ENCODE peak calls at places on chromosome 14, in ten cellular contexts. N is GM12878; U is NB4; G is CD8-positive, alpha-beta T cell; M is astrocyte; P is esophagus squamous epithelium; S is spleen; Q is natural killer cell; I is PC-9; C is RWPE1. A is an unnamed sample.

GRCh38 chr14:103312006-103312635 is 21.9 kb upstream of the EIF5 start:
- DNase-seq in Q (no peak), C (no peak), N (no peak), U (no peak), I (no peak), P (no peak), G (no peak), M (no peak), S (peak; percentile 63), A (no peak)

GRCh38 chr14:44497148-44497547 is 9.9 kb downstream of the FSCB start:
- DNase-seq in P (no peak), G (no peak), I (no peak), S (no peak), U (no peak), C (no peak), Q (no peak), M (no peak), N (no peak), A (no peak)

GRCh38 chr14:80850197-80850814 is 91.2 kb downstream of the CEP128 start:
- DNase-seq in M (peak; percentile 25), N (no peak), C (peak; percentile 15), P (no peak), U (peak; percentile 44), Q (no peak), S (no peak), G (no peak), I (no peak), A (peak; percentile 10)

GRCh38 chr14:35989736-35990135 is 163.6 kb downstream of the BRMS1L start:
- DNase-seq in P (no peak), M (no peak), C (no peak), S (no peak), G (no peak), N (no peak), Q (no peak), U (no peak), I (no peak), A (no peak)

GRCh38 chr14:56491299-56492285 is 88.0 kb upstream of the TMEM260 start:
- DNase-seq in S (no peak), N (peak; percentile 11), I (peak; percentile 27), P (no peak), Q (no peak), M (peak; percentile 34), U (peak; percentile 57), C (peak; percentile 23), G (peak; percentile 54), A (peak; percentile 12)

GRCh38 chr14:99043258-99043615 is 228.8 kb downstream of the BCL11B start:
- DNase-seq in Q (no peak), G (no peak), N (no peak), U (no peak), C (no peak), S (no peak), I (no peak), M (no peak), P (no peak), A (no peak)

GRCh38 chr14:103204852-103205540 is 81.7 kb downstream of the TNFAIP2 start:
- DNase-seq in C (no peak), P (no peak), Q (no peak), U (peak; percentile 18), N (no peak), G (no peak), S (no peak), M (peak; percentile 36), I (no peak), A (no peak)

GRCh38 chr14:58637391-58638230 is at the start of gene DACT1:
- DNase-seq in U (peak; percentile 44), C (peak; percentile 17), M (peak; percentile 78), I (no peak), P (no peak), G (peak; percentile 61), Q (no peak), N (no peak), S (peak; percentile 91), A (no peak)

GRCh38 chr14:22448035-22448904 is 140.8 kb downstream of the DAD1 start:
- DNase-seq in C (no peak), P (no peak), I (no peak), M (peak; percentile 70), G (no peak), Q (peak; percentile 52), S (peak; percentile 78), N (no peak), U (peak; percentile 95), A (no peak)

DNA sequence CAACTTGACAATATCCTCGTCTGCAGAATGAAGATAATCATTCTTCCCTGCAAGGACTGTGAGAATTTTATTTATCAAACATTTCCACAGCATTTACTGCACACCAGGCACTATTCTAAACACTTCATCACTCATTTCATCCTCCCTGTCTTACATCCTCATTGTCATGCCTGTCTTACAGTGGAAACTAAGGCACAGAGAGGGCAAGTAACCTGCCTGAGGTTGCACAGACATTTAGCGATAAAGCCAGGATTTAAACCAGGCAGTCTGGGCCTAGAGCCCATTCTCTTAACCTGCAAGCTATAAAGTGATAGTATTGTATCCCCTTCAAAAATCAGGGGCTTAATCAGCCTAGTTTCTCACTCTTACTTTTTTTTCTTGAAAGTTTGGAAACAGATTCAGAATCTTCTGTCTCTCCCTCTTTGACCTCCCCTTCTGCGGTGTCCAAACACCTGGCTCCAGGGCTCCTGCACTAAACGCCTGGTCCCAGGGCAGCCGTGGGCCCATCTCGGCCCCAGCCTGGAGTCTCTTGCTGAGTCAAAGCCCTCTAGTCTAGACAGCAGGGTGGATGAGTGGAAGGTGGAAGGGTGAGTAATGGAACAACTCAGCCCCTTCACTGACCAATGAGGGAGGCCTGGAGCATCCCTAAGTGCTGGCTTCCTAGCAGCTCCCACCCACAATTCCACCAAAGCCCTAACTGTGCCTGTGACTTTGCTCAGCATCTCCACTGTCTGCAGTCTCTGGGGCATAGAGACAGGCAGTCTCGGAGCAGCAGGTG is 12.5 kb downstream of the ISM2 start:
- DNase-seq in I (no peak), C (peak; percentile 55), M (peak; percentile 88), P (no peak), Q (no peak), G (no peak), U (no peak), S (no peak), N (no peak), A (no peak)
- TF ChIP-seq CTCF in I (no peak), C (no peak), M (no peak), P (no peak), Q (no peak), G (no peak), U (no peak), S (no peak), N (no peak), A (no peak)

GRCh38 chr14:89952581-89952980 is 1.9 kb downstream of the EFCAB11 start:
- DNase-seq in P (no peak), S (no peak), G (no peak), N (no peak), C (no peak), I (no peak), Q (no peak), M (no peak), U (no peak), A (no peak)

GRCh38 chr14:89955022-89955414 is 488 bp upstream of the EFCAB11 start:
- DNase-seq in G (no peak), I (peak; percentile 0), N (no peak), Q (no peak), U (no peak), S (no peak), P (no peak), C (no peak), M (no peak), A (no peak)

GRCh38 chr14:89953602-89954001 is 928 bp downstream of the EFCAB11 start:
- DNase-seq in S (no peak), P (no peak), U (no peak), I (no peak), N (no peak), C (no peak), Q (no peak), G (no peak), M (no peak), A (no peak)

GRCh38 chr14:89955418-89956293 is at the start of gene TDP1:
- DNase-seq in Q (peak; percentile 96), G (peak; percentile 97), I (peak; percentile 83), S (peak; percentile 100), M (peak; percentile 86), P (peak; percentile 67), C (peak; percentile 97), N (peak; percentile 78), U (peak; percentile 96), A (peak; percentile 61)

DNA sequence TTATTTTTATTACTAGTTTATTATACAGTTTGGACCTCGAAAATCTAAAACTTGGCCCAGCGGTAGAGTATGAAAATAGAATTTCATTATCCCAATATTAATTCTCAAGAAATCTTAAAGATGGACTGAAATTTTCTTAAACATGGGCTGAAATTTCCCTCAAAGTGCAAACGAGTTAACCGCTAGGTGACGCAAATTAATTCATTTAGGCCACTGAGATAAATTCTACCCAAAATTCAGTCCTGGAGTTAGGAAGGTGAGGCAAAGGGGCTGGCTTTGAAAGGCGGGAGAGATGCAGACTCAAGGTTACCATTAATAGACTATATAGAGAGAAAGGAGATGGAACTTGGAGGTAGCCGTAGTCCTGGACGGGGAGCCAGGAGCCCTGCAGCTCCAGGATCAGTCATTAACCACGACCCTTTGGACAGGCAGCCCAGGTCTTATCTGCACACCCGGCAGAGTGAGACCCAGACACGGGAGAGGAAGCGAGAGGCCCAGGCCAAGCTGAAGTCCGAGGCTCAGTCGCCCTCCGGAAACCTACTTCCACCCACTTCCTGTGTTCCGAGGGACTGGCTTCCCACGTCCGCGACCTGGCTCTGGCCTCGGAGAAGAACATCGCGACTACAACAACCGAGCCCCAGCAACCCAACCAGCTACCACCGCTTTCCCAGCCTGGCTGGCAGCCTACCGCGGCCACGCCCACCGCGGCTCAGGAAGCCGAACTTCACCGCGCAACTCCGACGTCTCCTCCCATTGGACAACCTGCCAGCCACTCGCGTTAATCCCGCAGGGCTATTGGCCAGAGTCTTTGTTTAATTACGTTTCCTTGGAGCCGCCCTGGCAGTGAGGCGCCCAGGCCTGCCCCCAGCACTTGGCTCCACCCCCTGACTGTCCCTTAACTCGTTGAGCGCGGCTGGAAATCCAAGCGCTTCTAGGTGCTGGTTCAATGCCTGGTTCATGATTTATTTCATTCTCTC is at the start of gene EFCAB11:
- DNase-seq in I (peak; percentile 83), C (peak; percentile 96), G (peak; percentile 93), P (peak; percentile 85), N (peak; percentile 93), M (peak; percentile 97), U (peak; percentile 99), Q (peak; percentile 93), S (peak; percentile 98), A (peak; percentile 80)
- TF ChIP-seq CTCF in I (peak; percentile 38), C (peak; percentile 55), G (no peak), P (no peak), N (peak; percentile 27), M (peak; percentile 34), U (no peak), Q (no peak), S (no peak), A (peak; percentile 38)

GRCh38 chr14:31286456-31287293 is 79.1 kb upstream of the HECTD1 start:
- DNase-seq in G (no peak), P (no peak), C (no peak), S (no peak), Q (no peak), I (no peak), M (no peak), U (no peak), N (no peak), A (no peak)
- TF ChIP-seq CTCF in G (no peak), P (no peak), C (peak; percentile 16), S (peak; percentile 8), Q (peak; percentile 19), I (peak; percentile 46), M (peak; percentile 8), U (peak; percentile 28), N (peak; percentile 37), A (peak; percentile 45)

DNA sequence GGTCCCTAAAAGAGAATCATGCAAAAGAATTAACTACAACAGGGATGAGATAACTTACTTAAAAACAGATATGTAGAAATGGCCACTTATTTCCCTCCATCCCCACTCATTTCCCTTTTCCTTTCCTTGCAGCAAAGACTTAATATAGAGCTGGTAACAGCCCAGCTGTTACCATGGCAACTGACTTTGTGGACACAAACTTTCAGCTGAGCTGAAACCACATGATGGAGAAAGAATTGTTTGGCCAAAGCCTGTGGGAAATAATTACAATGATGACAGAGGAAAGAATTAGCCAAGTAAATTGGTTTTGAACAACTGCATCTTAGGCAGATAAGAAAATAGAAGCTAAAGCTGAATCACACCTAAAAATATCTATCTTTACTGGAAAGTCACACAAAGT is 364.9 kb downstream of the GALC start:
- DNase-seq in S (no peak), M (peak; percentile 93), P (no peak), N (no peak), C (no peak), U (peak; percentile 29), G (no peak), I (no peak), Q (no peak), A (peak; percentile 23)
- TF ChIP-seq CTCF in S (no peak), M (no peak), P (no peak), N (no peak), C (no peak), U (no peak), G (no peak), I (no peak), Q (no peak), A (no peak)

A was measured in epithelial cell of proximal tubule.